ENCODE peak calls at places on chromosomes 4 and X, in four cellular contexts. H is cardiac fibroblast, D is heart left ventricle, P is mucosa of descending colon. L is an unnamed sample.

GRCh38 chr4:152539556-152540292 is 3.8 kb upstream of the FBXW7 start:
- DNase-seq in H (no peak), D (no peak), P (no peak), L (no peak)

GRCh38 chrX:118226060-118226428 is 109.4 kb upstream of the KLHL13 start:
- DNase-seq in H (peak), D (no peak), P (no peak), L (peak)

GRCh38 chr4:26590639-26591038 is 6.8 kb downstream of the TBC1D19 start:
- DNase-seq in H (no peak), D (no peak), P (no peak), L (no peak)

GRCh38 chr4:159946983-159947645 is 844.2 kb downstream of the RAPGEF2 start:
- DNase-seq in H (peak), D (no peak), P (peak), L (peak)

GRCh38 chr4:3879681-3880594 is 113.8 kb downstream of the ADRA2C start:
- DNase-seq in H (no peak), D (no peak), P (peak), L (no peak)

GRCh38 chrX:97215166-97215565 is 331.5 kb downstream of the RPA4 start:
- DNase-seq in H (no peak), D (no peak), P (no peak), L (no peak)

GRCh38 chrX:72705111-72705510 is 9.0 kb downstream of the PHKA1 start:
- DNase-seq in H (no peak), D (no peak), P (no peak), L (no peak)

GRCh38 chr4:52837716-52838558 is 24.2 kb upstream of the RASL11B start:
- DNase-seq in H (peak), D (no peak), P (no peak), L (peak)

GRCh38 chr4:7295201-7295916 is 103.0 kb downstream of the SORCS2 start:
- DNase-seq in H (peak), D (peak), P (peak), L (no peak)

GRCh38 chr4:170736710-170737109 is 647.0 kb upstream of the AADAT start:
- DNase-seq in H (no peak), D (no peak), P (no peak), L (no peak)

GRCh38 chr4:147360301-147360700 is 120.6 kb upstream of the EDNRA start:
- DNase-seq in H (peak), D (no peak), P (no peak), L (no peak)

GRCh38 chr4:110197421-110198398 is 705 bp downstream of the ELOVL6 start:
- DNase-seq in H (peak), D (peak), P (peak), L (peak)

GRCh38 chrX:101385026-101385684 is 836 bp downstream of the BTK start:
- DNase-seq in H (no peak), D (no peak), P (no peak), L (no peak)

GRCh38 chr4:56958111-56958517 is 19.3 kb downstream of the NOA1 start:
- DNase-seq in H (peak), D (peak), P (peak), L (no peak)

GRCh38 chr4:47154816-47155370 is 123.5 kb downstream of the GABRB1 start:
- DNase-seq in H (no peak), D (no peak), P (no peak), L (no peak)

GRCh38 chrX:50204364-50204899 is at the start of gene CCNB3:
- DNase-seq in H (peak), D (peak), P (peak), L (peak)

GRCh38 chr4:145103496-145103895 is 5.4 kb downstream of the ABCE1 start:
- DNase-seq in H (no peak), D (no peak), P (no peak), L (no peak)

GRCh38 chr4:105092356-105092755 is 54.3 kb upstream of the TET2 start:
- DNase-seq in H (peak), D (no peak), P (peak), L (no peak)

GRCh38 chr4:187333151-187333550 is 609.5 kb upstream of the FAT1 start:
- DNase-seq in H (no peak), D (no peak), P (no peak), L (no peak)

GRCh38 chr4:151202851-151203455 is 74.0 kb upstream of the PRSS48 start:
- DNase-seq in H (peak), D (peak), P (no peak), L (no peak)

GRCh38 chr4:25030283-25031076 is at the start of gene LGI2:
- DNase-seq in H (peak), D (peak), P (peak), L (no peak)
- H3K4me3 ChIP-seq in H (peak), D (peak), P (no peak), L (no peak)

GRCh38 chrX:109186939-109187338 is 294.9 kb downstream of the GUCY2F start:
- DNase-seq in H (no peak), D (no peak), P (no peak), L (no peak)
- H3K4me3 ChIP-seq in H (no peak), D (no peak), P (no peak), L (no peak)

GRCh38 chr4:54773022-54773421 is 115.3 kb downstream of the KIT start:
- DNase-seq in H (no peak), D (no peak), P (no peak), L (no peak)
- H3K4me3 ChIP-seq in H (no peak), D (no peak), P (no peak), L (no peak)

GRCh38 chr4:60315586-60315985 is 884.5 kb upstream of the ADGRL3 start:
- DNase-seq in H (no peak), D (no peak), P (no peak), L (no peak)
- H3K4me3 ChIP-seq in H (no peak), D (no peak), P (no peak), L (no peak)

GRCh38 chr4:41196633-41197332 is 17.6 kb downstream of the APBB2 start:
- DNase-seq in H (no peak), D (no peak), P (no peak), L (no peak)
- H3K4me3 ChIP-seq in H (no peak), D (no peak), P (no peak), L (no peak)

GRCh38 chr4:168540086-168540864 is 43.4 kb downstream of the PALLD start:
- DNase-seq in H (peak), D (no peak), P (no peak), L (no peak)
- H3K4me3 ChIP-seq in H (no peak), D (no peak), P (no peak), L (no peak)

GRCh38 chr4:102823464-102823863 is 3.9 kb downstream of the UBE2D3 start:
- DNase-seq in H (no peak), D (no peak), P (no peak), L (no peak)

GRCh38 chr4:102815981-102816380 is 11.4 kb downstream of the UBE2D3 start:
- DNase-seq in H (peak), D (no peak), P (no peak), L (no peak)

GRCh38 chr4:102817021-102817605 is 10.2 kb downstream of the UBE2D3 start:
- DNase-seq in H (no peak), D (no peak), P (no peak), L (no peak)

GRCh38 chr4:102817613-102818268 is 9.6 kb downstream of the UBE2D3 start:
- DNase-seq in H (no peak), D (no peak), P (no peak), L (no peak)

DNA sequence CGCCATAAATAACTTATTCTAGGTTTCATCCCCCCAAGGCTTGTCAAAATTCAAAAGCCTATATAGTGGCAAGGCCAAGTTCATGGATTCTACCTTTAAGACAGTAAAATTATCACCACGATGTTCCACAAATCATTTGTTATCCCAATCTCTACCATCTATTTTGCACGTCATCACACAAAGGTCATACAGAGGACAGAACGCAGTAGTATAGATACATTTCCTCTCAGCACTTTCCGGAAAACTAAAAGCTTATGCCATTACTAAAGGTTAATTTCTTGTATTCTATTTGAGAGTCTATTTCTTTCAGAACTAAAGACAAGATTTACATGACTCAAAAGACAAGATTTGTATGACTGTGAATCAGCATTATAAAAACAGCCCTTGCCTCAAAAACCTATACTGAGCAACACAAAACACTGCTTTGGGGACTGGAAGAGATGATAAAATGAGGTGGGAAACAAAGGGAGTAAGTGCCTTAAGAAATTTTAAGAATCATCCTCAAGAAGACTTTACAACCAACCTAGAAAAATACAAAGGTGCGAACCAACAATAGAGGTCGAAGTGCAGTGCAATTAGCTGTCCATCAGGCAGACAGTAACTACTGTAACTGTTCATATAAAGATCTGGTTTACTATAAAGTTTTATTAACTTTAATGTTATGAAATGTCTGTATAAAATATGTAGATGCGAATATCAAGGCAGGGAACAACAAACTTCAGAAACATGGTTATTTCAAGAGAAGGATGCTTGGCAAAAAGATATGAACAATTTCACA is 7.6 kb downstream of the UBE2D3 start:
- DNase-seq in H (no peak), D (no peak), P (peak), L (no peak)
- H3K4me3 ChIP-seq in H (no peak), D (no peak), P (no peak), L (no peak)

L was measured in Jurkat, Clone E6-1.